ENCODE peak calls at places on chromosome 5, in eight cellular contexts. W is adrenal gland, H is SK-N-SH, X is tibial artery, V is stomach, A is left ventricle myocardium inferior, N is OCI-LY7, O is cardiac fibroblast. C is an unnamed sample.

GRCh38 chr5:163915481-163915961 is 410.1 kb downstream of the MAT2B start:
- DNase-seq in W (peak), H (no peak), A (no peak), V (no peak), X (no peak), O (peak), N (peak), C (peak)

GRCh38 chr5:82538339-82539034 is 260.3 kb upstream of the RPS23 start:
- DNase-seq in V (no peak), X (no peak), W (no peak), O (peak), N (no peak), A (no peak), H (peak), C (no peak)

GRCh38 chr5:172816887-172817418 is 17.1 kb upstream of the ERGIC1 start:
- DNase-seq in N (no peak), V (no peak), O (peak), X (peak), H (no peak), A (no peak), W (peak), C (no peak)

GRCh38 chr5:179308563-179309382 is 36.5 kb downstream of the ADAMTS2 start:
- DNase-seq in H (no peak), X (peak), N (no peak), V (no peak), A (peak), W (peak), O (no peak), C (no peak)

GRCh38 chr5:176675676-176676360 is 28.5 kb downstream of the TSPAN17 start:
- DNase-seq in A (no peak), W (no peak), X (no peak), V (no peak), H (no peak), O (peak), N (no peak), C (no peak)

GRCh38 chr5:108432024-108432423 is 50.1 kb upstream of the FBXL17 start:
- DNase-seq in O (peak), H (no peak), X (no peak), A (no peak), V (no peak), N (no peak), W (no peak), C (no peak)

GRCh38 chr5:38616061-38616460 is 59.6 kb upstream of the LIFR start:
- DNase-seq in H (no peak), A (no peak), N (no peak), X (no peak), W (no peak), O (peak), V (no peak), C (no peak)

GRCh38 chr5:167949435-167949834 is 342.0 kb upstream of the WWC1 start:
- DNase-seq in N (no peak), O (no peak), W (no peak), X (no peak), A (no peak), H (no peak), V (no peak), C (no peak)

GRCh38 chr5:113354056-113354455 is 80.7 kb downstream of the TSSK1B start:
- DNase-seq in X (no peak), V (no peak), N (no peak), H (peak), O (no peak), A (no peak), W (no peak), C (no peak)

GRCh38 chr5:143001764-143002351 is 231.7 kb downstream of the ARHGAP26 start:
- DNase-seq in H (no peak), N (peak), V (no peak), A (no peak), W (no peak), X (no peak), O (peak), C (no peak)

GRCh38 chr5:142433526-142434321 is 108.9 kb upstream of the SPRY4 start:
- DNase-seq in W (no peak), V (no peak), N (no peak), O (peak), X (no peak), H (no peak), A (no peak), C (no peak)

GRCh38 chr5:174559141-174559540 is 165.2 kb upstream of the MSX2 start:
- DNase-seq in O (no peak), X (no peak), W (no peak), H (no peak), A (no peak), V (no peak), N (no peak), C (no peak)

GRCh38 chr5:156640751-156641241 is 209.3 kb upstream of the PPP1R2B start:
- DNase-seq in V (no peak), O (no peak), H (no peak), A (no peak), X (no peak), W (no peak), N (no peak), C (no peak)

GRCh38 chr5:10300246-10300645 is 7.5 kb downstream of the CMBL start:
- DNase-seq in V (no peak), O (no peak), A (no peak), W (no peak), X (no peak), N (no peak), H (no peak), C (no peak)

GRCh38 chr5:60541980-60542379 is 158.0 kb downstream of the DEPDC1B start:
- DNase-seq in X (no peak), O (peak), N (no peak), H (no peak), V (no peak), A (no peak), W (no peak), C (no peak)

GRCh38 chr5:178068293-178068692 is 45.0 kb upstream of the N4BP3 start:
- DNase-seq in N (peak), O (no peak), A (no peak), X (no peak), H (peak), V (no peak), W (no peak), C (peak)

GRCh38 chr5:157372472-157372822 is 87.6 kb upstream of the NIPAL4 start:
- DNase-seq in X (no peak), H (no peak), A (no peak), W (no peak), N (no peak), O (no peak), V (no peak), C (no peak)

GRCh38 chr5:15203376-15203775 is 296.6 kb upstream of the FBXL7 start:
- DNase-seq in H (no peak), V (no peak), O (peak), A (no peak), X (no peak), W (no peak), N (no peak), C (no peak)

GRCh38 chr5:111935835-111936234 is 178.8 kb upstream of the NREP start:
- DNase-seq in X (no peak), H (no peak), N (no peak), A (no peak), V (no peak), W (no peak), O (peak), C (no peak)

GRCh38 chr5:180155331-180155881 is 53.6 kb downstream of the RASGEF1C start:
- DNase-seq in V (peak), H (no peak), O (no peak), A (no peak), W (no peak), N (no peak), X (no peak), C (no peak)

GRCh38 chr5:59786271-59786805 is 107.2 kb downstream of the PDE4D start:
- DNase-seq in A (no peak), X (no peak), V (no peak), W (no peak), H (peak), O (peak), N (no peak), C (no peak)

GRCh38 chr5:180648658-180649296 is 623 bp downstream of the FLT4 start:
- DNase-seq in W (no peak), O (no peak), H (peak), X (no peak), A (peak), V (no peak), N (no peak), C (no peak)

GRCh38 chr5:135034186-135034962 is at the start of gene PITX1:
- DNase-seq in W (peak), H (peak), V (peak), X (peak), O (peak), A (no peak), N (peak), C (peak)

GRCh38 chr5:56861893-56862485 is 46.6 kb downstream of the MAP3K1 start:
- DNase-seq in X (no peak), H (no peak), V (no peak), A (no peak), O (no peak), W (no peak), N (no peak), C (no peak)

GRCh38 chr5:127942246-127943060 is 141.1 kb upstream of the SLC12A2 start:
- DNase-seq in O (peak), A (no peak), V (no peak), W (no peak), N (no peak), X (no peak), H (no peak), C (no peak)

GRCh38 chr5:132478498-132478855 is 12.1 kb downstream of the IRF1 start:
- DNase-seq in X (no peak), O (no peak), H (no peak), N (no peak), W (no peak), V (no peak), A (peak), C (no peak)

GRCh38 chr5:132477784-132478497 is 12.6 kb downstream of the IRF1 start:
- DNase-seq in W (no peak), H (no peak), V (no peak), X (no peak), O (no peak), A (peak), N (no peak), C (no peak)

GRCh38 chr5:132475939-132476852 is 14.4 kb downstream of the IRF1 start:
- DNase-seq in O (no peak), A (no peak), V (peak), X (peak), H (no peak), N (no peak), W (peak), C (no peak)

GRCh38 chr5:132475531-132475930 is 15.0 kb downstream of the IRF1 start:
- DNase-seq in X (peak), V (peak), A (no peak), H (no peak), W (peak), O (no peak), N (no peak), C (no peak)

DNA sequence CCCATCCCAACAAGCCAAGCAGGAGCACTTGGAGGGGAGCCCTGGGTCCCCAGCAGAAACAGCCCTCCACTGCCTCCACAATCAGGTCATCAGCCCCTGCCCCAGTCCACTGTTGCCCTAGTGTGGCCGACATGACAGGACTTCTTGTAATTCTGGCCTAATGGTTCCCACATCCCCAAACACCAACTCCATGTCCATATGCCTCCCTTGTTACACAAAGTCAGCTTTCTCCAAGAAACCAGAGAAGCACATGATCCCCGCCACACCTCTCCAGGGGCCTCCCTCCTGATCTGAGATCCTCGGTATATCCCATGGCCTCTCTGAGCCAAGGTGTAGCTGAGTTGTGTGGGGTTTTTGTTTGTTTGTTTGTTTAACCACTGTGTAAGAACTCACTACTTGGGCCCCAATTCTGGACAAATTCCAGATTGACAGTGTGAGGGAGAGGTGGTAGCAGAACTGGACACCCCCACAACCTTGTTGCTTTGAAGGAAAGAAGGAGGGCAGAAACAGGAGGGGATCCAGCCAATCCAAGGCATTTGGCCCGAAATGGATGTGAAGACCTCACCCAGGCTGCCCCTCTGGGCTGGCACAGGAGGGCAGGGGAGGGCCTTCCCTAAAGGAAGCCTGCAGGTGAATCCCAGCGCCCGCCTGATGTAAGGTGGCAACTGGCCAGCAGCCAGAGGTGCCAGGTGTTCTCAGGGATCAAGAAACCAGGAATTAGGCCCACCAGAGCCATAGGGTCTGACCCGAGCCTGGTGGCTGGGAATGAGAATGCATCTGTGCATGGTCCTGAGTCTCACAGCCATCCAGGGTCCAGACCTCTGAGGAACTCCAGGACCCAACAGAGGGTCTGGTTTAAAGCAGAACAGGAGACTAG is 13.5 kb downstream of the IRF1 start:
- DNase-seq in O (no peak), W (peak), H (no peak), V (no peak), X (peak), N (no peak), A (peak), C (no peak)
- TF ChIP-seq CTCF in O (peak), W (no peak), H (peak), V (no peak), X (no peak), N (no peak), A (peak), C (no peak)

GRCh38 chr5:36492998-36493655 is 113.3 kb upstream of the SLC1A3 start:
- DNase-seq in A (no peak), V (no peak), H (no peak), N (no peak), W (no peak), X (no peak), O (peak), C (no peak)
- TF ChIP-seq CTCF in A (no peak), V (no peak), H (no peak), N (peak), W (no peak), X (no peak), O (no peak), C (no peak)

DNA sequence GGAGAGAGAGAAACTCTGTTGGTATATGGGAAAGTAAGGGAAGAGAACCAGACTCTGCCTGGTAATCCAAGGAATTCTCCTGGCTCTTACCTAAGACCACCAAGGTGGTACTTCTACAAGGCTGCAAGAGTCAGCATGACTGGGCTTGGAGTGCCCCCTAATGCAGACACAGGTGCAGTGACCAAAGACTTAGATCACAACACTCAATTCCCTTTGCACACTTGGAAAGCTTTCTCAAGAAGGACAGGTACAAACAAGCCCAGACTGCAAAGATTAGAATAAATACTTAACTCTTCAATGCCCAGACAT is 25.2 kb downstream of the UGT3A2 start:
- DNase-seq in X (no peak), W (no peak), O (no peak), N (no peak), V (no peak), H (no peak), A (no peak), C (no peak)
- TF ChIP-seq CTCF in X (no peak), W (no peak), O (no peak), N (peak), V (no peak), H (no peak), A (no peak), C (no peak)

GRCh38 chr5:81345411-81346003 is 44.1 kb downstream of the ZCCHC9 start:
- DNase-seq in X (no peak), N (no peak), A (no peak), V (no peak), W (no peak), H (no peak), O (no peak), C (no peak)
- TF ChIP-seq CTCF in X (no peak), N (no peak), A (no peak), V (no peak), W (no peak), H (no peak), O (no peak), C (no peak)

GRCh38 chr5:73299017-73299630 is 126.1 kb downstream of the TMEM174 start:
- DNase-seq in W (no peak), O (no peak), X (no peak), V (no peak), N (no peak), A (no peak), H (peak), C (peak)
- TF ChIP-seq CTCF in W (peak), O (no peak), X (no peak), V (no peak), N (no peak), A (peak), H (peak), C (no peak)

GRCh38 chr5:169581580-169582227 is 1.9 kb upstream of the SPDL1 start:
- DNase-seq in X (no peak), H (peak), W (peak), A (no peak), V (peak), O (peak), N (peak), C (peak)

GRCh38 chr5:169580964-169581363 is 2.6 kb upstream of the SPDL1 start:
- DNase-seq in X (no peak), N (no peak), A (no peak), H (no peak), V (no peak), O (no peak), W (peak), C (no peak)

GRCh38 chr5:169576181-169576598 is 7.4 kb upstream of the SPDL1 start:
- DNase-seq in V (no peak), A (no peak), X (no peak), H (no peak), O (peak), W (peak), N (no peak), C (no peak)

GRCh38 chr5:169574147-169574646 is 9.4 kb upstream of the SPDL1 start:
- DNase-seq in V (no peak), H (no peak), W (no peak), X (no peak), O (no peak), N (no peak), A (no peak), C (no peak)

GRCh38 chr5:169577966-169578365 is 5.6 kb upstream of the SPDL1 start:
- DNase-seq in O (peak), H (peak), X (no peak), N (peak), V (no peak), W (no peak), A (no peak), C (no peak)
- TF ChIP-seq CTCF in O (peak), H (peak), X (no peak), N (peak), V (no peak), W (peak), A (no peak), C (no peak)

GRCh38 chr5:150389759-150390256 is 22.9 kb downstream of the CD74 start:
- DNase-seq in V (no peak), O (no peak), W (no peak), X (no peak), A (no peak), H (no peak), N (no peak), C (no peak)
- TF ChIP-seq CTCF in V (no peak), O (no peak), W (no peak), X (no peak), A (no peak), H (no peak), N (no peak), C (no peak)

DNA sequence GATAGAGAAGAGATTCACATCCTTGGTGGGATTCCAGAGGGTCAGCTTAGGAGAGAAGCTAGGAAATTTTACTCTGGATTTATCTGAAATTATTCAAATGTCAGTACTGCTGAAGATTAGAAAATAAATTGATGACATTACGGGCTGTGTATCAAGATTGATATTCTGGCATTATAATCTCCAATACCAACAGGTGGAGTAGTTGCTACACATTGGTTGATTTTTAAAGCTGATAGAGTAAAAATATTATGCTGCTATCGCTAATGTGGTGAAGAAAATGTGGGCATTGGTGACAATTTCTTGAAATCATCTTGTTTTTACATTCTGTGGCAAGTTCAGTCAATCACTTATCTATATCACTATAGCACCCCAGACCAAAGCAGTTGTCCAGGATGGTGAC is 378.5 kb downstream of the MTRR start:
- DNase-seq in V (no peak), H (no peak), O (no peak), A (no peak), W (no peak), N (no peak), X (no peak), C (no peak)
- TF ChIP-seq CTCF in V (no peak), H (peak), O (no peak), A (no peak), W (no peak), N (peak), X (no peak), C (no peak)